ENCODE peak calls at places on chromosomes 4 and X, in ten cellular contexts. T is aorta; N is CD4-positive, alpha-beta T cell; R is uterus; W is RWPE1; C is sigmoid colon; H is upper lobe of right lung; O is brain microvascular endothelial cell; K is PC-3; P is ovary. E is an unnamed sample.

GRCh38 chr4:116018831-116019230 is 905.4 kb upstream of the NDST4 start:
- DNase-seq in T (no peak), N (no peak), R (no peak), W (peak), C (no peak), H (no peak), O (no peak), K (peak), P (no peak), E (no peak)

GRCh38 chrX:24999501-24999900 is 16.3 kb downstream of the ARX start:
- DNase-seq in T (no peak), N (no peak), R (no peak), W (no peak), C (no peak), H (no peak), O (no peak), K (no peak), P (no peak), E (no peak)

GRCh38 chrX:44343412-44343942 is at the start of gene EFHC2:
- DNase-seq in T (peak), N (peak), R (peak), W (no peak), C (peak), H (peak), O (peak), K (peak), P (peak), E (no peak)

GRCh38 chr4:40121515-40121914 is 64.9 kb downstream of the N4BP2 start:
- DNase-seq in T (no peak), N (no peak), R (no peak), W (peak), C (no peak), H (no peak), O (peak), K (peak), P (no peak), E (no peak)

GRCh38 chr4:136742330-136742729 is 790.0 kb downstream of the PCDH18 start:
- DNase-seq in T (no peak), N (no peak), R (no peak), W (no peak), C (no peak), H (no peak), O (peak), K (peak), P (no peak), E (no peak)

GRCh38 chrX:19514791-19515614 is at the start of gene MAP3K15:
- DNase-seq in T (no peak), N (no peak), R (no peak), W (no peak), C (no peak), H (peak), O (no peak), K (peak), P (peak), E (no peak)

GRCh38 chr4:73619351-73619750 is 885 bp downstream of the RASSF6 start:
- DNase-seq in T (no peak), N (no peak), R (no peak), W (no peak), C (no peak), H (no peak), O (no peak), K (no peak), P (no peak), E (no peak)

GRCh38 chrX:43269201-43269600 is 386.9 kb upstream of the MAOA start:
- DNase-seq in T (no peak), N (no peak), R (no peak), W (peak), C (no peak), H (no peak), O (no peak), K (peak), P (no peak), E (no peak)

GRCh38 chrX:69060631-69061408 is 104.4 kb downstream of the PJA1 start:
- DNase-seq in T (no peak), N (no peak), R (peak), W (peak), C (no peak), H (no peak), O (no peak), K (peak), P (peak), E (no peak)

GRCh38 chr4:144757969-144758368 is 112.0 kb downstream of the HHIP start:
- DNase-seq in T (no peak), N (no peak), R (no peak), W (no peak), C (no peak), H (no peak), O (no peak), K (peak), P (no peak), E (no peak)

GRCh38 chr4:79964020-79964714 is 108.9 kb downstream of the ANTXR2 start:
- DNase-seq in T (no peak), N (no peak), R (no peak), W (no peak), C (no peak), H (no peak), O (no peak), K (no peak), P (no peak), E (no peak)

GRCh38 chr4:1104647-1105046 is 8.7 kb downstream of the RNF212 start:
- DNase-seq in T (no peak), N (no peak), R (no peak), W (no peak), C (no peak), H (no peak), O (no peak), K (no peak), P (no peak), E (no peak)

GRCh38 chr4:152463562-152463961 is 72.3 kb downstream of the FBXW7 start:
- DNase-seq in T (no peak), N (no peak), R (no peak), W (no peak), C (no peak), H (no peak), O (no peak), K (no peak), P (no peak), E (no peak)

GRCh38 chr4:152462715-152463114 is 73.2 kb downstream of the FBXW7 start:
- DNase-seq in T (no peak), N (no peak), R (no peak), W (no peak), C (no peak), H (no peak), O (no peak), K (no peak), P (no peak), E (no peak)

GRCh38 chr4:152471251-152471792 is 64.6 kb downstream of the FBXW7 start:
- DNase-seq in T (no peak), N (no peak), R (no peak), W (no peak), C (no peak), H (no peak), O (no peak), K (no peak), P (no peak), E (no peak)

GRCh38 chr4:152464030-152464823 is 71.7 kb downstream of the FBXW7 start:
- DNase-seq in T (no peak), N (no peak), R (no peak), W (no peak), C (no peak), H (no peak), O (no peak), K (no peak), P (no peak), E (no peak)

GRCh38 chr4:152468408-152468807 is 67.5 kb downstream of the FBXW7 start:
- DNase-seq in T (no peak), N (no peak), R (no peak), W (no peak), C (no peak), H (no peak), O (no peak), K (no peak), P (no peak), E (no peak)
- H3K27ac ChIP-seq in T (no peak), N (no peak), R (no peak), W (no peak), C (no peak), H (no peak), O (no peak), K (no peak), P (no peak), E (no peak)

DNA sequence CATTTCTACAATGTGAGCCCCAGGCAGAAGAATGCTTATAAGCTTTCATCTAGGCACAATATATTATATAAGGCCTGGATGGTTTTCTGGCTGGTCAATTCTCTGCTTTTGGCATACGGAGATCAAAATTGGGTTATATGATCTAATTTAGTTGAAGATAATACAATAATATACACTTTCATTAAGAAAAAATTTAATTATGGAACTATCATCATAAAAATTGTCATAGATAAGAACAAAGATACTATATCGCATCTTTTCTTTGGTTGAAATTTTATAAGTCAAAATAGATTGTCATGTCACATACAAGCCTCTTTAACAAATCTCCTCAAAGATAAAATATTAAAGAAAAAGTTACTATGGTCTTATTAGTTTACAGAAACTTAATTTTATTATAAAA is 17.1 kb downstream of the DMD start:
- DNase-seq in T (no peak), N (no peak), R (no peak), W (no peak), C (no peak), H (no peak), O (no peak), K (no peak), P (no peak), E (no peak)
- H3K27ac ChIP-seq in T (no peak), N (no peak), R (no peak), W (no peak), C (no peak), H (no peak), O (no peak), K (no peak), P (no peak), E (no peak)

GRCh38 chr4:5710065-5710961 is 688 bp upstream of the EVC start:
- DNase-seq in T (no peak), N (no peak), R (no peak), W (peak), C (no peak), H (no peak), O (peak), K (peak), P (no peak), E (no peak)
- H3K27ac ChIP-seq in T (peak), N (no peak), R (peak), W (peak), C (peak), H (peak), O (peak), K (peak), P (peak), E (peak)

GRCh38 chrX:71210829-71211228 is 12.2 kb upstream of the GJB1 start:
- DNase-seq in T (no peak), N (no peak), R (no peak), W (no peak), C (no peak), H (no peak), O (no peak), K (no peak), P (no peak), E (no peak)
- H3K27ac ChIP-seq in T (no peak), N (no peak), R (no peak), W (no peak), C (no peak), H (no peak), O (no peak), K (no peak), P (no peak), E (no peak)

DNA sequence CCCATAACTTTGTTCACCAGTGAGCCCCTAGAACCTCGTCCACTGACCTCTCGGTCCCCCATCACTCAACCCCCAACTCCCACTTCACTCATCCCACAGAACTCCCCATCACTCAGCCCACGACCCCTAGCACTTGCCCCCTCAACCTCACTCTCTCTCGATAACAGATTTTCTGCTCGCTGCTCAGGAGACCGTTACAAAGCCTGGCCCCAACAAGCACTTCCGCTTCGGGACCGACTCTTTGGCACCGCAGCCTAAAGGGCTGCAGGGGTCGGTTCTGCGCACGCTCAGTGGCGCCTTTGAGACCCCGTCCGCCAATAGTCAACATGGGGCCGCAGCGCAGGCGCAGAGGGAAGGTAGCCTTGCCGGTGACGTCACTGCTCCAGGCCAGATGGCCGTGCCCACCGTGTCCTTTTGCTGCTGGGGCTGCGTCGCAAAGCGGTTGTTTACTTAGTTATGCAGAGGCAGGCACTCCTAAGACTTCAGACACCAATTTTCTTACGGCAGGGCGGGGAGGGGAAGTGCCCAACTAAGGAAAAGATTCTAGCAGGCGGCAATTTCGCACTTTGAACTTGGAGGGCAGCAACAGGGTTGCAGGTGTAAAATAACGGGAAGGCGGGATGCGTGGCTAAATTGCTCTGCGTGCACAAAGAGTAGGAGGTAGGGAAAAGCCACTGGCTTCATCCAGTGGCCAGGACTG is at the start of gene ZNF182:
- DNase-seq in T (peak), N (peak), R (peak), W (peak), C (peak), H (peak), O (peak), K (peak), P (peak), E (peak)
- H3K27ac ChIP-seq in T (no peak), N (peak), R (peak), W (peak), C (peak), H (peak), O (no peak), K (no peak), P (no peak), E (peak)

GRCh38 chrX:1536712-1537030 is 314 bp downstream of the P2RY8 start:
- DNase-seq in T (no peak), N (no peak), R (no peak), W (no peak), C (no peak), H (peak), O (no peak), K (no peak), P (no peak), E (no peak)
- H3K27ac ChIP-seq in T (no peak), N (peak), R (no peak), W (no peak), C (peak), H (peak), O (no peak), K (no peak), P (peak), E (no peak)

GRCh38 chrX:46589977-46590723 is 16.6 kb downstream of the CHST7 start:
- DNase-seq in T (no peak), N (no peak), R (no peak), W (no peak), C (no peak), H (no peak), O (no peak), K (peak), P (no peak), E (no peak)

GRCh38 chrX:46582964-46583363 is 9.4 kb downstream of the CHST7 start:
- DNase-seq in T (no peak), N (no peak), R (peak), W (peak), C (no peak), H (no peak), O (peak), K (no peak), P (no peak), E (no peak)

GRCh38 chrX:46588263-46588662 is 14.7 kb downstream of the CHST7 start:
- DNase-seq in T (no peak), N (peak), R (peak), W (no peak), C (peak), H (no peak), O (peak), K (peak), P (peak), E (no peak)

GRCh38 chrX:46587158-46587557 is 13.6 kb downstream of the CHST7 start:
- DNase-seq in T (no peak), N (no peak), R (no peak), W (no peak), C (no peak), H (no peak), O (peak), K (no peak), P (no peak), E (no peak)

GRCh38 chrX:46587753-46588171 is 14.2 kb downstream of the CHST7 start:
- DNase-seq in T (no peak), N (no peak), R (no peak), W (no peak), C (no peak), H (no peak), O (no peak), K (no peak), P (no peak), E (no peak)
- H3K27ac ChIP-seq in T (no peak), N (no peak), R (peak), W (peak), C (peak), H (peak), O (peak), K (peak), P (peak), E (no peak)

GRCh38 chr4:112270051-112270450 is 15.7 kb downstream of the TIFA start:
- DNase-seq in T (no peak), N (no peak), R (no peak), W (no peak), C (no peak), H (no peak), O (no peak), K (no peak), P (no peak), E (no peak)
- H3K27ac ChIP-seq in T (no peak), N (no peak), R (no peak), W (no peak), C (no peak), H (no peak), O (peak), K (peak), P (no peak), E (no peak)

DNA sequence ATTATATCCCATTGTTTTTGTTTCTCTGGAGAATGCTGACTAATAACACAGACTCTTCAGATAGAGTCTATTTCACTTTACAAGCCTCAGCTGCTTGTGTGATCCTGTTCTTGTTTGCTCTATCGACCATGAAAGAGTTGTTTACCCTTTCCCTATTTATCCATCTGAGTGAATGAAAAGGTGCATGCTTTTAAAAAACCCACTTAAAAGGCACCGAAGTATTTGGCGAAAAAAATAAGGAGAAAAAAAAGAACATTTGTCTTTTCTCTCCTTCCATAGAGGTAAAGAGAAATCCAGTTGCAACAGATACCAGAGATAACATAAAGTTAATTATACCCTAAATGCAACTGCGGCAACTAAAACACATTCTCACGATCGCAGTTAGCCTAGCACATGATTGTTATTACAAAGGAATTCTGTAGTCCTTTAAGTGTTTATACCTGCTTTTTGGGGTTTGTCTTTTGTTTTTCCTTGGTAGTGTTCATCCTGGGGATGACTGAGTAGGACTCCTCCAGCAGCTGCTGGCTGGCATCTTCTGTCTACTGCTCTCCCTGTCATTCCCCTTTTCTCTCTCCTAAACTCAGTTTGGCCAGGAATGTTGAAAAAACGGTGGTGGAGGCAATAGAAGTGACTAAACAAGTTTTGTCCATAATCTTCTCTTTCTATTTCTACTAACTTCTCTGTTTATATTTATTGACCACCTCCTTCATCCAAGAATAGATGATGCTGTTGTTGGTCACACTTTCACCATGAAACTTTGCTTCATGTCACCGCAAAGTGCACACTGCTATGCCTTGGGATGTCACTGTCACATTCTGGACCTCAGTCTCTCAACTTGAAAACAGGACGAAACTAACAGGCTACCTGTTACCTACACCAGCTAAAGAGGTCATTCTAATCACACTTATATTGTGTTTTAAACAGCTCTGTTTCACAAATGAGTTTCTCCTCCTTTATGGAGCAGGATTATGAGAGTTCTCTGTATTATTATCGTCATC is 41.9 kb upstream of the FRAS1 start:
- DNase-seq in T (no peak), N (no peak), R (no peak), W (no peak), C (no peak), H (no peak), O (no peak), K (no peak), P (no peak), E (no peak)
- H3K27ac ChIP-seq in T (no peak), N (no peak), R (no peak), W (no peak), C (no peak), H (no peak), O (no peak), K (no peak), P (no peak), E (no peak)

E was measured in caudate nucleus.